ENCODE peak calls at places on chromosomes 12 and 14, in four cellular contexts. Z is HepG2, Q is K562, Y is endothelial cell of umbilical vein. N is an unnamed sample.

GRCh38 chr14:72603639-72604038 is 290.3 kb downstream of the DPF3 start:
- DNase-seq in Q (no peak), Z (no peak), Y (no peak), N (no peak)

GRCh38 chr12:33560653-33561208 is 121.1 kb upstream of the SYT10 start:
- DNase-seq in Z (no peak), Q (no peak), Y (no peak), N (no peak)

GRCh38 chr12:48927261-48927660 is 2.0 kb upstream of the FKBP11 start:
- DNase-seq in Y (no peak), Z (no peak), Q (no peak), N (no peak)

GRCh38 chr12:27970981-27971489 is 1.5 kb downstream of the PTHLH start:
- DNase-seq in Y (no peak), Z (no peak), Q (no peak), N (no peak)

GRCh38 chr14:78130356-78130755 is 39.8 kb upstream of the NRXN3 start:
- DNase-seq in Y (no peak), Z (no peak), Q (no peak), N (no peak)

GRCh38 chr12:31574803-31575573 is 15.9 kb downstream of the DENND5B start:
- DNase-seq in Z (peak), Y (peak), Q (no peak), N (no peak)

GRCh38 chr14:73238941-73239340 is 1.6 kb downstream of the PAPLN start:
- DNase-seq in Q (no peak), Z (no peak), Y (no peak), N (no peak)

GRCh38 chr12:45930369-45930768 is 60.0 kb downstream of the SCAF11 start:
- DNase-seq in Z (no peak), Y (no peak), Q (no peak), N (no peak)

GRCh38 chr12:6315704-6316597 is 5.5 kb downstream of the PLEKHG6 start:
- DNase-seq in Y (no peak), Q (no peak), Z (no peak), N (no peak)

GRCh38 chr14:36512585-36513003 is 7.4 kb downstream of the NKX2-1 start:
- DNase-seq in Q (no peak), Y (no peak), Z (no peak), N (no peak)

GRCh38 chr14:36515105-36515593 is 4.9 kb downstream of the NKX2-1 start:
- DNase-seq in Q (no peak), Y (no peak), Z (no peak), N (peak)

GRCh38 chr14:36514278-36515104 is 5.5 kb downstream of the NKX2-1 start:
- DNase-seq in Q (no peak), Z (peak), Y (no peak), N (peak)

GRCh38 chr14:36513012-36513420 is 7.0 kb downstream of the NKX2-1 start:
- DNase-seq in Z (no peak), Q (no peak), Y (no peak), N (no peak)

GRCh38 chr14:36513451-36514277 is 6.4 kb downstream of the NKX2-1 start:
- DNase-seq in Y (no peak), Q (no peak), Z (no peak), N (peak)
- TF ChIP-seq POLR2AphosphoS5 in Y (no peak), Q (no peak), Z (no peak), N (no peak)

GRCh38 chr12:98208846-98209245 is 306.5 kb upstream of the TMPO start:
- DNase-seq in Y (no peak), Q (no peak), Z (no peak), N (no peak)

GRCh38 chr12:98217257-98217656 is 298.1 kb upstream of the TMPO start:
- DNase-seq in Z (no peak), Y (no peak), Q (no peak), N (no peak)

GRCh38 chr12:98213556-98213955 is 301.8 kb upstream of the TMPO start:
- DNase-seq in Z (no peak), Q (no peak), Y (no peak), N (no peak)

DNA sequence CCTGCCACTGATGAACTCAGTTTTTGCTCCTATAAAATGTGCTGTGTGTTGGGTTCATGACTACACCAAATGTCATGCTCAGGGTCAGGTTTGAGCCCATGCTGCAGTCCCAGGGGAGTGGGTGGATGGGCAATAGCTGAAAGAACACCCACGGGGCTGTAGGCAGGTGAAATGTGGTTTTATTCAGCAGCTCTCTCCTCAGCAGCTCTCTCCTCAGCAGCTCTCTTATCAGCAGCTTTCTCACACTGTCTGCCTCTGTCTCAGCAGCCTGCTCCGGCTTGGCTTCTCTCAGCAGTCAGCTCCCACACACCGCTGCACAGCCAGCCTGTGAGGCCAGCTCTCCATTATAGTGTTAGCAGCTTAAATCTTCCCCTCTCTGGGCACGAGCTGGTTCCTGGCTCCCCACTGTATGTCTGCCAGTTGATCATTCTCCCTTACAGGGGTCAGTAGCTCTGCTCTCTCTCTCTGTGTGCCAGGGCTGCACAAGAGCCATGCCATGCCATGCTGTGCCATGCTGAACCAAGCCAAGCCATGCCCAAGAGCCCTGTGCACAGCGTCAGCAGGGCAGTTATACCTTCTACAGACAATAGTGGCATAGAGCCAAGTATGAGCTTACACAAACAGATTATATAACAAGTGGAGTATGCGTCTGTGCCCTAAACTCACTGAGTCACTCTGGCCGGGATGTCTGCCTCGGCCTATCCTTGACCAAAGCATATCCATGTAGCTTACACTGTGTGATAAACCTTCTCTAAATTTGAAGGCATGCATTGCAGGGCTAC is 303.3 kb upstream of the TMPO start:
- DNase-seq in Y (peak), Q (no peak), Z (no peak), N (no peak)
- TF ChIP-seq JUN in Y (peak), Q (no peak), Z (no peak), N (no peak)

GRCh38 chr12:54016478-54016964 is 7.7 kb downstream of the HOXC8 start:
- DNase-seq in Q (no peak), Z (no peak), Y (no peak), N (no peak)

GRCh38 chr12:54018608-54018984 is 9.6 kb upstream of the HOXC6 start:
- DNase-seq in Y (no peak), Q (peak), Z (no peak), N (peak)

GRCh38 chr12:54017027-54017788 is 8.4 kb downstream of the HOXC8 start:
- DNase-seq in Y (no peak), Z (no peak), Q (no peak), N (peak)

GRCh38 chr12:54019111-54019811 is 9.0 kb upstream of the HOXC6 start:
- DNase-seq in Q (peak), Y (no peak), Z (no peak), N (no peak)

GRCh38 chr12:54017845-54018607 is 9.2 kb downstream of the HOXC8 start:
- DNase-seq in Q (peak), Y (peak), Z (no peak), N (peak)
- TF ChIP-seq POLR2AphosphoS5 in Q (peak), Y (no peak), Z (no peak), N (no peak)

GRCh38 chr12:113244015-113244983 is 23.0 kb downstream of the TPCN1 start:
- DNase-seq in Q (no peak), Z (no peak), Y (peak), N (no peak)

GRCh38 chr12:113248046-113248825 is 27.0 kb downstream of the TPCN1 start:
- DNase-seq in Z (no peak), Y (no peak), Q (no peak), N (no peak)

GRCh38 chr12:113247123-113248045 is 26.1 kb downstream of the TPCN1 start:
- DNase-seq in Y (peak), Z (no peak), Q (no peak), N (no peak)

GRCh38 chr12:113248842-113249435 is 27.7 kb downstream of the TPCN1 start:
- DNase-seq in Z (no peak), Q (no peak), Y (no peak), N (no peak)

DNA sequence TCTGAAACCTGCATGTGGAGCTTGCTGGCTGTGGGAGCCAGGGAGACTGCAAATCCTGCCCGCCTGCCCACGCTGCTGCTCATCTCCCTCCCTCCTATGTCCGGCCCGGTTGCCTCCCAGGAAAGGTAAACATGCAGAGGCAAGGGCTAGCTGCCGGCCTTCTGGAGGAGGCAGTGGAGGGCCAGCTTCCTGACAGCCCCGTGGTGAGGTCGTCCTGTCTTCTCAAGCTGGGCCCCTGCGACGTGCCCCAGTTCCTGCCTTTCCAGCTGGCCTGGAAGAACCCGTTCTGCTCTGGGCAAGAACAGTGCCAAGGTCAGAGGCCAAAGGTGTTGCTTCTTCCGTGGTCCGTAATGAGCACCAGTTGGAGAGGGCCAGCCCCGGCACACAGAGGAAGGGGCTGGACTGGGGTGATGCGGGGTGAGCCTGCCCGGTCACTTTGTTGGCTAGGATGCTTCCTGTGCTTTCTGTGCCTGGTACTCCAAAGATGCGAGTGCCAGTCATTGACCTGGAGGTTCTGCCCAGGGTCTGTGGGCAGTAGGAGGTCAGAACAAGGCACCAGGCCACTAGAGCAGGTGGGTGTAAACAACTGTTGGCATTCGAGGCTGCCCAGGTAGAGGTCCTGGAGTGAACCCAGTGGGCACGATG is 25.3 kb downstream of the TPCN1 start:
- DNase-seq in Y (no peak), Z (peak), Q (no peak), N (peak)
- TF ChIP-seq JUN in Y (no peak), Z (no peak), Q (no peak), N (no peak)

GRCh38 chr12:96445743-96446655 is 43.4 kb upstream of the CFAP54 start:
- DNase-seq in Z (no peak), Q (peak), Y (peak), N (no peak)
- TF ChIP-seq POLR2AphosphoS5 in Z (no peak), Q (no peak), Y (peak), N (no peak)

DNA sequence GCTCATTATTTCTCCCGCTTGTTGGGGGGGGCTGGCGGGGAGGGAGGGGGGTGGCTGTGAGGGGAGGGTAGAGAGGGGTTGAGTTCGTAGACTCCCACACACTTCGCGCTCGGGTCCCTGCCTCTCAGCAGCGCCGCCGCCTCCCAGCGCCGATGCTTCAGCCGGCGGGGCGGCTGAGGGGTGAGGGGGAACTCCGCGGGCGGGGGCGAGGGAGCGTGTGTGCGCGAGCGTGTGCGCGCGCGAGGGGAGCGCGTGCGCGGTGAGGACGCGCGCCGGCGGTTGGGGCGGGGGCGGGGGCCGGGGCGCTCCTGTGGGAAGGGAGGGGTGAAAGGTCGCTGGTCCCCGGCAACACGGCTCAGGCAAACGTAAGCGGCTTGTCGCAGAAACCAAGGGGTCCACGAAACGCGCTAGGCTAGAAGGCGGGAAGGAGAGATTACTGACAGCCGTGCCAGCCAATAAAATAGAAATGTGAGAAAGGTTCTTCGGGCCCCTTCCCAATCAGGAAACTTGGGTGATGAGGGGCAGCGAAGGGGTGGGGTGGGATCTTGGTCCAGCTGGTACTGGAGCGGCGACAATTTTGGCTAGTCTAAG is 343 bp upstream of the NOVA1 start:
- DNase-seq in Q (peak), Y (peak), Z (peak), N (peak)
- TF ChIP-seq JUN in Q (no peak), Y (no peak), Z (no peak), N (no peak)

GRCh38 chr12:57090456-57090855 is 1.5 kb downstream of the NAB2 start:
- DNase-seq in Y (no peak), Z (no peak), Q (peak), N (no peak)

GRCh38 chr12:57088442-57089258 is at the start of gene NAB2:
- DNase-seq in Q (peak), Y (peak), Z (peak), N (no peak)

GRCh38 chr12:57090924-57091632 is 2.2 kb downstream of the NAB2 start:
- DNase-seq in Q (no peak), Y (no peak), Z (no peak), N (no peak)

GRCh38 chr12:57087689-57088441 is 1.0 kb upstream of the NAB2 start:
- DNase-seq in Z (peak), Q (peak), Y (peak), N (no peak)

GRCh38 chr12:57089259-57090245 is 638 bp downstream of the NAB2 start:
- DNase-seq in Z (no peak), Q (peak), Y (peak), N (peak)
- TF ChIP-seq POLR2AphosphoS5 in Z (no peak), Q (peak), Y (no peak), N (no peak)

GRCh38 chr14:99333214-99333613 is 61.2 kb upstream of the BCL11B start:
- DNase-seq in Z (no peak), Y (no peak), Q (no peak), N (no peak)
- TF ChIP-seq JUN in Z (no peak), Y (no peak), Q (no peak), N (no peak)

N was measured in H1.